ENCODE peak calls at places on chromosomes 2 and 18, in ten cellular contexts. T is K562, F is testis, Q is heart left ventricle, W is upper lobe of left lung, G is tibial nerve, Y is uterus, N is gastrocnemius medialis, A is stomach, M is body of pancreas. P is an unnamed sample.

GRCh38 chr2:35160871-35161270 is 1194.7 kb upstream of the CRIM1 start:
- DNase-seq in T (no peak), F (no peak), Q (no peak), W (no peak), G (no peak), Y (no peak), N (no peak), A (no peak), M (no peak), P (no peak)

GRCh38 chr2:50840346-50841124 is 191.4 kb downstream of the NRXN1 start:
- DNase-seq in T (no peak), F (no peak), Q (no peak), W (no peak), G (no peak), Y (no peak), N (no peak), A (no peak), M (no peak), P (no peak)

GRCh38 chr2:641501-642430 is 35.4 kb downstream of the TMEM18 start:
- DNase-seq in T (no peak), F (no peak), Q (no peak), W (no peak), G (no peak), Y (no peak), N (no peak), A (no peak), M (no peak), P (no peak)

GRCh38 chr2:195458936-195459335 is 198.1 kb upstream of the SLC39A10 start:
- DNase-seq in T (no peak), F (no peak), Q (no peak), W (no peak), G (no peak), Y (no peak), N (no peak), A (no peak), M (no peak), P (no peak)

GRCh38 chr2:205822578-205822977 is 140.3 kb downstream of the NRP2 start:
- DNase-seq in T (no peak), F (no peak), Q (no peak), W (no peak), G (no peak), Y (no peak), N (no peak), A (no peak), M (no peak), P (no peak)

GRCh38 chr18:42157878-42158277 is 202.8 kb downstream of the PIK3C3 start:
- DNase-seq in T (no peak), F (no peak), Q (no peak), W (no peak), G (no peak), Y (no peak), N (no peak), A (no peak), M (no peak), P (no peak)

GRCh38 chr2:157185828-157186227 is 71.7 kb upstream of the GALNT5 start:
- DNase-seq in T (no peak), F (no peak), Q (no peak), W (no peak), G (no peak), Y (no peak), N (no peak), A (no peak), M (no peak), P (no peak)

GRCh38 chr2:77005522-77005921 is 516.7 kb downstream of the LRRTM4 start:
- DNase-seq in T (no peak), F (no peak), Q (no peak), W (no peak), G (no peak), Y (no peak), N (no peak), A (no peak), M (no peak), P (no peak)

GRCh38 chr2:237296756-237297155 is 117.2 kb downstream of the COL6A3 start:
- DNase-seq in T (no peak), F (no peak), Q (no peak), W (no peak), G (no peak), Y (no peak), N (no peak), A (no peak), M (no peak), P (no peak)
- H3K4me1 ChIP-seq in T (no peaks in the 10 kb centered on the region), F (peaks cover 7% of the 10 kb centered on the region), Q (peaks cover 22% of the 10 kb centered on the region), W (peaks cover 14% of the 10 kb centered on the region), G (no peaks in the 10 kb centered on the region), Y (peaks cover 16% of the 10 kb centered on the region), N (peaks cover 22% of the 10 kb centered on the region), A (peaks cover 36% of the 10 kb centered on the region), M (peaks cover 5% of the 10 kb centered on the region), P (no peaks in the 10 kb centered on the region)

GRCh38 chr18:48949051-48949605 is 1.6 kb downstream of the SMAD7 start:
- DNase-seq in T (no peak), F (peak; percentile 27), Q (peak; percentile 47), W (no peak), G (no peak), Y (no peak), N (no peak), A (peak; percentile 69), M (peak; percentile 46), P (peak; percentile 70)

GRCh38 chr18:48948112-48949050 is 2.4 kb downstream of the SMAD7 start:
- DNase-seq in T (peak; percentile 59), F (peak; percentile 52), Q (no peak), W (peak; percentile 92), G (no peak), Y (no peak), N (no peak), A (peak; percentile 77), M (peak; percentile 56), P (peak; percentile 76)

GRCh38 chr18:48951448-48952286 is 902 bp upstream of the SMAD7 start:
- DNase-seq in T (peak; percentile 79), F (peak; percentile 86), Q (peak; percentile 95), W (peak; percentile 97), G (peak; percentile 68), Y (peak; percentile 86), N (peak; percentile 80), A (peak; percentile 90), M (peak; percentile 95), P (peak; percentile 95)

GRCh38 chr18:48950536-48951447 is at the start of gene SMAD7:
- DNase-seq in T (no peak), F (no peak), Q (peak; percentile 50), W (peak; percentile 88), G (peak; percentile 41), Y (no peak), N (no peak), A (peak; percentile 40), M (no peak), P (no peak)

DNA sequence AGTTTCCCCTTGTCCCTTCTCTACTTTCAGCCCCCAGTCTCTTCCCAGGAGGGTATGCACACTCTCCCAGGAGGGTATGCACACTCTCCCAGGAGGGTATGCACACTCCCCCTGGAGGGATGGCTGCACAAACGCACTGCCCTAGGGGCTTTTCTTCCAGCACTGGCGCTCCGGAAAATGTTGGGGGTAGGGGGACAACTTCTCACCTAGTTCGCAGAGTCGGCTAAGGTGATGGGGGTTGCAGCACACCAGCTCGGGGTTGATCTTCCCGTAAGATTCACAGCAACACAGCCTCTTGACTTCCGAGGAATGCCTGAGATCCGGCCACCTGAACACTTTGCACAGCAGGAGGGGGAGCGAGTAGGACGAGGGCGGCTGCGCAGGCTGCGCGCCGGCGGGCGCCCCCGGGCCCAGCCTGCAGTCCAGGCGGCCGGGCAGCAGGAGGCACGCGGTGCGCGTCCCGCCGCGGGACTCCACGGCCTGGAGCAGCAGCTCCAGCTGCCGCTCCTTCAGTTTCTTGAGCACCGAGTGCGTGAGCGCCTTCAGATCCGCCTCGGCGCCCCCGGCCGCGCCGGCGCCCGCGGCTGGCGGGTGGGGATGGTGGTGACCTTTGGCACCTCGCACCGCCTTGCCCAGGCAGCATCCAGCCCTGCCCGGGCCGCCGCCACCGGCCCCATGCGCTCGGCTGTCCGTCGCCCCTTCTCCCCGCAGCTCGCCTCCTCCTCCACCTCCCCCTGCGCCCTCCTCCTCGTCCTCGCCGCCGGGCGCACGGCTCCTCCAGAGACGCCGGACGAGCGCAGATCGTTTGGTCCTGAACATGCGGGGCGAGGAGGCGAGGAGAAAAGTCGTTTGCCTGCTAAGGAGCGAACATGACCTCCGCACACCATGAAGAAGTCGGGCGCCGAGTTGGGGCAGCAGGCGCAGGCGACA is 894 bp downstream of the SMAD7 start:
- DNase-seq in T (no peak), F (no peak), Q (no peak), W (peak; percentile 91), G (no peak), Y (no peak), N (no peak), A (peak; percentile 55), M (peak; percentile 64), P (no peak)
- TF ChIP-seq CTCF in T (peak; percentile 28), F (no peak), Q (peak; percentile 23), W (peak; percentile 38), G (peak; percentile 24), Y (no peak), N (peak; percentile 49), A (peak; percentile 33), M (no peak), P (peak; percentile 42)

GRCh38 chr2:43192039-43192438 is 34.4 kb downstream of the ZFP36L2 start:
- DNase-seq in T (no peak), F (no peak), Q (no peak), W (no peak), G (no peak), Y (no peak), N (no peak), A (no peak), M (no peak), P (no peak)

GRCh38 chr2:43190305-43191052 is 35.9 kb downstream of the ZFP36L2 start:
- DNase-seq in T (peak; percentile 91), F (no peak), Q (no peak), W (no peak), G (no peak), Y (no peak), N (no peak), A (no peak), M (no peak), P (no peak)

GRCh38 chr2:43192939-43193651 is 33.3 kb downstream of the ZFP36L2 start:
- DNase-seq in T (no peak), F (no peak), Q (no peak), W (no peak), G (no peak), Y (no peak), N (no peak), A (no peak), M (no peak), P (no peak)

GRCh38 chr2:43193996-43194869 is 32.2 kb downstream of the ZFP36L2 start:
- DNase-seq in T (no peak), F (no peak), Q (no peak), W (no peak), G (no peak), Y (no peak), N (no peak), A (peak; percentile 83), M (peak; percentile 89), P (peak; percentile 84)

DNA sequence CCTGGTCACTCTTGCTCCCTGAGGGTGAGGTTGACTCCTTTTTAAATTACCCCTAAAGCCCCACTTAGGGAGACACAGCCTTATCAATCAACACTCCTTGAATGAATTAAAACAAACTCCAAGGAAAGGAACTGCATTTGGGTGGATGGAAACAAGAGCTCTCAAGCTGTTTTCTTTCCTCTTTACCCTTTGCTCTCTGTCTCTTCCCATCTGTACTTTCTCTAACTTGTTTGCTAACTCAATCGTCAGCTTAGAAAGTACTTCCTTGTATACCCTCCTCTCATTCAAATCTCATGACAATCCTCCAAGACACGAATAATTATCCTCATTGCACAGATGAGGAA is 32.8 kb downstream of the ZFP36L2 start:
- DNase-seq in T (no peak), F (no peak), Q (no peak), W (no peak), G (no peak), Y (no peak), N (no peak), A (no peak), M (no peak), P (no peak)
- TF ChIP-seq POLR2A in T (no peak), F (no peak), Q (no peak), W (no peak), G (no peak), Y (no peak), N (no peak), A (no peak), M (no peak), P (no peak)

GRCh38 chr2:46800625-46801024 is 115.0 kb downstream of the MCFD2 start:
- DNase-seq in T (no peak), F (no peak), Q (no peak), W (peak; percentile 35), G (no peak), Y (no peak), N (no peak), A (no peak), M (no peak), P (no peak)
- H3K4me1 ChIP-seq in T (peaks cover 4% of the 10 kb centered on the region), F (no peaks in the 10 kb centered on the region), Q (peaks cover 27% of the 10 kb centered on the region), W (no peaks in the 10 kb centered on the region), G (no peaks in the 10 kb centered on the region), Y (no peaks in the 10 kb centered on the region), N (peaks cover 10% of the 10 kb centered on the region), A (no peaks in the 10 kb centered on the region), M (no peaks in the 10 kb centered on the region), P (no peaks in the 10 kb centered on the region)